ENCODE peak calls at places on chromosome 5, in nine cellular contexts. Y, H, Q, A, Z, G, W, R and V are unnamed samples.

GRCh38 chr5:27158171-27158570 is 119.8 kb upstream of the CDH9 start:
- DNase-seq in A (no peak), H (no peak), G (no peak), W (no peak), Y (no peak), Q (no peak), R (no peak), Z (peak), V (no peak)

GRCh38 chr5:112552791-112553190 is 133.7 kb upstream of the EPB41L4A start:
- DNase-seq in A (no peak), G (no peak), H (no peak), Y (no peak), Q (no peak), Z (no peak), W (no peak), R (no peak), V (no peak)

GRCh38 chr5:54944364-54944763 is 41.0 kb downstream of the ESM1 start:
- DNase-seq in Y (peak), R (no peak), Q (peak), Z (peak), A (peak), H (no peak), G (peak), W (peak), V (peak)

GRCh38 chr5:143495823-143496275 is 92.4 kb upstream of the NR3C1 start:
- DNase-seq in Y (no peak), A (peak), Q (peak), R (no peak), H (no peak), Z (peak), W (no peak), G (no peak), V (no peak)

GRCh38 chr5:160133071-160133917 is 14.0 kb upstream of the PWWP2A start:
- DNase-seq in W (peak), Q (peak), Y (peak), G (no peak), R (peak), A (peak), H (no peak), Z (peak), V (no peak)

GRCh38 chr5:93407470-93407869 is 173.5 kb downstream of the NR2F1-AS1 start:
- DNase-seq in H (no peak), G (no peak), Q (no peak), A (no peak), Z (no peak), W (no peak), R (no peak), Y (no peak), V (no peak)

GRCh38 chr5:180689071-180689694 is 39.8 kb upstream of the FLT4 start:
- DNase-seq in A (no peak), R (no peak), Z (no peak), H (no peak), W (no peak), G (no peak), Q (no peak), Y (no peak), V (peak)

GRCh38 chr5:89929834-89930233 is 479.7 kb downstream of the CETN3 start:
- DNase-seq in Z (peak), Q (peak), W (no peak), R (no peak), Y (no peak), A (no peak), G (no peak), H (no peak), V (no peak)

GRCh38 chr5:35183243-35183955 is 46.9 kb downstream of the PRLR start:
- DNase-seq in G (peak), H (no peak), A (no peak), Y (peak), R (no peak), Q (peak), Z (peak), W (peak), V (peak)

GRCh38 chr5:172454355-172455086 is at the start of gene SH3PXD2B:
- DNase-seq in Q (peak), R (peak), G (peak), Z (peak), Y (peak), A (peak), H (peak), W (peak), V (no peak)

GRCh38 chr5:138635268-138635667 is 60.1 kb upstream of the HSPA9 start:
- DNase-seq in Z (no peak), Q (peak), W (no peak), R (no peak), Y (no peak), H (no peak), A (no peak), G (no peak), V (no peak)

GRCh38 chr5:143386725-143387124 is 16.8 kb downstream of the NR3C1 start:
- DNase-seq in G (no peak), H (no peak), A (no peak), W (no peak), R (no peak), Q (peak), Y (no peak), Z (peak), V (peak)

GRCh38 chr5:11851402-11851801 is 52.8 kb downstream of the CTNND2 start:
- DNase-seq in R (no peak), Z (peak), G (no peak), H (no peak), A (no peak), Q (no peak), W (no peak), Y (no peak), V (no peak)

GRCh38 chr5:372911-373709 is 51.6 kb downstream of the AHRR start:
- DNase-seq in H (peak), A (no peak), G (peak), W (no peak), Q (no peak), Z (no peak), R (peak), Y (peak), V (no peak)

GRCh38 chr5:71762826-71763225 is 43.8 kb downstream of the CARTPT start:
- DNase-seq in W (no peak), A (no peak), G (no peak), H (no peak), R (no peak), Q (no peak), Y (no peak), Z (no peak), V (no peak)

GRCh38 chr5:143134269-143134668 is 269.2 kb downstream of the NR3C1 start:
- DNase-seq in Z (peak), Q (peak), Y (no peak), G (no peak), H (no peak), W (no peak), A (no peak), R (no peak), V (no peak)

GRCh38 chr5:4868140-4868735 is 271.9 kb upstream of the ADAMTS16 start:
- DNase-seq in R (peak), Y (peak), A (peak), G (peak), W (peak), Z (peak), H (no peak), Q (peak), V (peak)

GRCh38 chr5:55932700-55933099 is 62.1 kb downstream of the IL6ST start:
- DNase-seq in G (no peak), H (no peak), Z (no peak), A (no peak), Y (no peak), R (no peak), Q (no peak), W (no peak), V (no peak)

GRCh38 chr5:3827624-3828023 is 232.0 kb downstream of the IRX1 start:
- DNase-seq in R (no peak), H (no peak), Z (no peak), A (no peak), Q (no peak), Y (no peak), G (no peak), W (peak), V (peak)

GRCh38 chr5:18314192-18314778 is 680.0 kb downstream of the TAF11L14 start:
- DNase-seq in R (no peak), Y (peak), G (peak), H (no peak), W (peak), Z (peak), A (no peak), Q (peak), V (peak)

GRCh38 chr5:18105449-18105848 is 471.2 kb downstream of the TAF11L14 start:
- DNase-seq in G (no peak), Y (no peak), H (no peak), Z (no peak), W (no peak), Q (no peak), R (no peak), A (no peak), V (no peak)

GRCh38 chr5:134714537-134714936 is 23.8 kb upstream of the CAMLG start:
- DNase-seq in W (no peak), G (no peak), Z (no peak), A (no peak), R (no peak), Y (no peak), Q (no peak), H (no peak), V (no peak)

GRCh38 chr5:15933481-15934207 is 245.9 kb downstream of the MARCHF11 start:
- DNase-seq in W (no peak), Z (peak), Q (no peak), A (no peak), R (no peak), H (no peak), G (no peak), Y (no peak), V (no peak)

GRCh38 chr5:20574576-20574975 is 586.6 kb upstream of the CDH18 start:
- DNase-seq in R (no peak), Y (no peak), W (no peak), Q (no peak), A (no peak), H (no peak), Z (no peak), G (no peak), V (no peak)

GRCh38 chr5:177269976-177270375 is 33.5 kb downstream of the RAB24 start:
- DNase-seq in W (no peak), Z (no peak), Q (no peak), H (no peak), Y (no peak), R (no peak), G (no peak), A (no peak), V (no peak)

GRCh38 chr5:93100976-93101375 is 480.0 kb downstream of the NR2F1-AS1 start:
- DNase-seq in R (no peak), H (no peak), W (no peak), Q (peak), Y (no peak), Z (no peak), G (no peak), A (no peak), V (no peak)

GRCh38 chr5:139014726-139015125 is 139.6 kb upstream of the LRRTM2 start:
- DNase-seq in G (no peak), A (no peak), Y (no peak), Q (peak), R (no peak), H (no peak), Z (peak), W (no peak), V (no peak)

GRCh38 chr5:7329712-7330111 is 66.2 kb upstream of the ADCY2 start:
- DNase-seq in Q (peak), A (no peak), R (no peak), H (no peak), W (no peak), Y (no peak), Z (no peak), G (no peak), V (no peak)

GRCh38 chr5:124111886-124112285 is 599.9 kb downstream of the CSNK1G3 start:
- DNase-seq in A (no peak), W (no peak), Y (no peak), Z (no peak), G (no peak), Q (peak), R (no peak), H (no peak), V (no peak)

GRCh38 chr5:65948115-65948772 is 21.9 kb downstream of the ERBIN start:
- DNase-seq in W (no peak), Q (no peak), Z (no peak), R (no peak), Y (no peak), H (no peak), G (no peak), A (no peak), V (no peak)

GRCh38 chr5:181224390-181225234 is 1.5 kb downstream of the TRIM41 start:
- DNase-seq in W (no peak), Q (no peak), G (peak), H (peak), Y (no peak), A (no peak), Z (no peak), R (no peak), V (no peak)

GRCh38 chr5:120684749-120685415 is 220.8 kb downstream of the PRR16 start:
- DNase-seq in W (peak), Z (peak), R (no peak), A (no peak), H (no peak), Q (peak), Y (peak), G (peak), V (no peak)

GRCh38 chr5:53403758-53404157 is 76.7 kb upstream of the FST start:
- DNase-seq in Q (no peak), Z (no peak), R (no peak), W (no peak), G (no peak), H (no peak), A (no peak), Y (no peak), V (no peak)

GRCh38 chr5:114362197-114362976 is 517 bp downstream of the KCNN2 start:
- DNase-seq in G (peak), W (peak), Z (no peak), Q (peak), R (peak), A (no peak), H (peak), Y (no peak), V (no peak)

GRCh38 chr5:114362977-114363721 is 1.3 kb downstream of the KCNN2 start:
- DNase-seq in R (no peak), Z (no peak), Y (no peak), H (peak), G (no peak), A (no peak), Q (no peak), W (peak), V (no peak)

GRCh38 chr5:114361724-114362196 is at the start of gene KCNN2:
- DNase-seq in Z (peak), A (peak), Q (peak), H (peak), R (peak), G (peak), W (peak), Y (no peak), V (peak)

GRCh38 chr5:114360362-114360761 is 1.5 kb upstream of the KCNN2 start:
- DNase-seq in Y (no peak), Q (no peak), R (no peak), W (no peak), G (no peak), Z (no peak), H (no peak), A (no peak), V (no peak)

GRCh38 chr5:114360816-114361723 is 800 bp upstream of the KCNN2 start:
- DNase-seq in H (peak), W (peak), Y (no peak), A (peak), R (no peak), Z (no peak), G (peak), Q (no peak), V (peak)
- H3K4me3 ChIP-seq in H (peak), W (peak), Y (no peak), A (peak), R (peak), Z (peak), G (peak), Q (no peak), V (peak)

GRCh38 chr5:41508186-41508585 is 2.2 kb downstream of the PLCXD3 start:
- DNase-seq in R (no peak), Y (no peak), W (no peak), A (no peak), Q (peak), Z (no peak), H (no peak), G (no peak), V (no peak)

GRCh38 chr5:41509399-41510175 is 814 bp downstream of the PLCXD3 start:
- DNase-seq in W (peak), G (no peak), Z (no peak), Y (no peak), A (no peak), R (no peak), H (peak), Q (no peak), V (no peak)

GRCh38 chr5:41508696-41509398 is 1.6 kb downstream of the PLCXD3 start:
- DNase-seq in R (no peak), H (no peak), Y (no peak), Q (no peak), A (no peak), Z (no peak), W (peak), G (no peak), V (no peak)

GRCh38 chr5:41510176-41510831 is at the start of gene PLCXD3:
- DNase-seq in Q (peak), A (peak), Z (peak), W (peak), G (no peak), R (no peak), Y (no peak), H (peak), V (no peak)

GRCh38 chr5:41507501-41507900 is 2.9 kb downstream of the PLCXD3 start:
- DNase-seq in Q (no peak), G (no peak), W (no peak), A (no peak), H (no peak), Y (no peak), R (no peak), Z (no peak), V (no peak)
- H3K4me3 ChIP-seq in Q (no peak), G (no peak), W (peak), A (peak), H (no peak), Y (no peak), R (no peak), Z (no peak), V (no peak)

GRCh38 chr5:116530276-116530675 is 44.3 kb downstream of the SEMA6A start:
- DNase-seq in Q (no peak), A (no peak), R (no peak), Z (no peak), H (no peak), G (no peak), Y (no peak), W (no peak), V (no peak)

GRCh38 chr5:116529615-116530014 is 45.0 kb downstream of the SEMA6A start:
- DNase-seq in Z (no peak), A (no peak), W (no peak), Q (no peak), G (no peak), Y (no peak), R (no peak), H (no peak), V (no peak)

GRCh38 chr5:116527587-116527986 is 47.0 kb downstream of the SEMA6A start:
- DNase-seq in W (no peak), Z (no peak), A (no peak), H (no peak), Y (no peak), R (no peak), Q (no peak), G (no peak), V (no peak)

GRCh38 chr5:116531117-116531516 is 43.5 kb downstream of the SEMA6A start:
- DNase-seq in H (no peak), Y (no peak), G (no peak), W (no peak), Q (no peak), R (no peak), Z (no peak), A (no peak), V (no peak)

GRCh38 chr5:116528519-116529234 is 45.9 kb downstream of the SEMA6A start:
- DNase-seq in Z (no peak), A (no peak), R (no peak), Y (no peak), H (no peak), Q (no peak), G (no peak), W (peak), V (no peak)
- H3K4me3 ChIP-seq in Z (no peak), A (no peak), R (no peak), Y (no peak), H (no peak), Q (no peak), G (no peak), W (no peak), V (no peak)

GRCh38 chr5:122315511-122315910 is 3.5 kb downstream of the SNCAIP start:
- DNase-seq in W (no peak), Q (no peak), A (no peak), Y (no peak), G (no peak), H (no peak), Z (no peak), R (no peak), V (no peak)

GRCh38 chr5:122312670-122312988 is 592 bp downstream of the SNCAIP start:
- DNase-seq in Z (peak), A (no peak), H (peak), Q (peak), W (peak), Y (no peak), R (no peak), G (no peak), V (no peak)

GRCh38 chr5:122311888-122312669 is at the start of gene SNCAIP:
- DNase-seq in G (peak), R (peak), W (peak), Y (peak), H (peak), Q (peak), Z (peak), A (peak), V (no peak)

GRCh38 chr5:122313001-122313402 is 965 bp downstream of the SNCAIP start:
- DNase-seq in Y (no peak), R (no peak), Q (peak), H (peak), A (peak), W (no peak), G (no peak), Z (peak), V (no peak)

GRCh38 chr5:122313941-122314340 is 1.9 kb downstream of the SNCAIP start:
- DNase-seq in R (no peak), H (no peak), Y (no peak), Z (no peak), A (no peak), G (no peak), Q (no peak), W (no peak), V (no peak)
- H3K4me3 ChIP-seq in R (no peak), H (no peak), Y (no peak), Z (no peak), A (no peak), G (no peak), Q (no peak), W (no peak), V (no peak)